ENCODE peak calls at places on chromosomes 7 and 10, in seven cellular contexts. U is astrocyte, C is lower lobe of right lung, B is vagina, X is right atrium auricular region, A is fibroblast of lung, W is heart right ventricle. R is an unnamed sample.
A peak's percentile ranks its signal among the peaks of the same experiment; 100 is the strongest.

GRCh38 chr10:44396671-44397191 is 11.8 kb upstream of the CXCL12 start:
- DNase-seq in U (no peak), C (no peak), B (peak; percentile 74), X (no peak), A (no peak), W (no peak), R (no peak)

GRCh38 chr10:11035318-11035920 is 17.7 kb downstream of the CELF2 start:
- DNase-seq in U (peak; percentile 80), C (no peak), B (no peak), X (peak; percentile 85), A (peak; percentile 82), W (no peak), R (no peak)

GRCh38 chr7:116984917-116985316 is 31.6 kb downstream of the ST7 start:
- DNase-seq in U (no peak), C (no peak), B (no peak), X (no peak), A (peak; percentile 22), W (no peak), R (no peak)

GRCh38 chr7:1931248-1931950 is 261.3 kb downstream of the ELFN1 start:
- DNase-seq in U (peak; percentile 70), C (no peak), B (no peak), X (no peak), A (peak; percentile 77), W (no peak), R (no peak)

GRCh38 chr7:130566168-130566897 is 74.4 kb downstream of the MEST start:
- DNase-seq in U (peak; percentile 82), C (no peak), B (no peak), X (peak; percentile 82), A (peak; percentile 85), W (peak; percentile 78), R (no peak)

GRCh38 chr7:106314875-106315274 is 30.1 kb upstream of the NAMPT start:
- DNase-seq in U (no peak), C (no peak), B (no peak), X (no peak), A (no peak), W (no peak), R (no peak)

GRCh38 chr7:151070573-151070960 is 10.0 kb downstream of the FASTK start:
- DNase-seq in U (no peak), C (no peak), B (no peak), X (no peak), A (no peak), W (no peak), R (peak; percentile 73)

GRCh38 chr10:127133672-127134500 is 62.5 kb downstream of the INSYN2A start:
- DNase-seq in U (no peak), C (no peak), B (no peak), X (no peak), A (no peak), W (no peak), R (no peak)

GRCh38 chr7:23712368-23713284 is 2.6 kb downstream of the STK31 start:
- DNase-seq in U (peak; percentile 38), C (no peak), B (no peak), X (no peak), A (peak; percentile 57), W (no peak), R (no peak)

GRCh38 chr7:104661575-104661974 is 333.2 kb downstream of the LHFPL3 start:
- DNase-seq in U (no peak), C (no peak), B (no peak), X (no peak), A (no peak), W (no peak), R (no peak)

GRCh38 chr10:45461034-45461433 is 87.0 kb downstream of the ALOX5 start:
- DNase-seq in U (no peak), C (no peak), B (no peak), X (no peak), A (no peak), W (no peak), R (no peak)

GRCh38 chr7:49791089-49791741 is 17.8 kb downstream of the VWC2 start:
- DNase-seq in U (no peak), C (no peak), B (no peak), X (no peak), A (no peak), W (no peak), R (no peak)

GRCh38 chr7:64559206-64559605 is 3.7 kb downstream of the ZNF680 start:
- DNase-seq in U (peak; percentile 46), C (no peak), B (no peak), X (no peak), A (peak; percentile 62), W (no peak), R (no peak)

GRCh38 chr7:95871078-95871848 is 98.9 kb downstream of the DYNC1I1 start:
- DNase-seq in U (peak; percentile 14), C (no peak), B (no peak), X (no peak), A (peak; percentile 28), W (no peak), R (no peak)

GRCh38 chr10:93435621-93436385 is 46.3 kb downstream of the MYOF start:
- DNase-seq in U (peak; percentile 75), C (no peak), B (no peak), X (no peak), A (peak; percentile 77), W (no peak), R (no peak)

GRCh38 chr7:70694909-70695803 is 436.8 kb upstream of the GALNT17 start:
- DNase-seq in U (no peak), C (no peak), B (no peak), X (no peak), A (peak; percentile 23), W (peak; percentile 29), R (peak; percentile 79)

GRCh38 chr10:60865198-60865783 is 78.7 kb downstream of the RHOBTB1 start:
- DNase-seq in U (no peak), C (no peak), B (no peak), X (no peak), A (no peak), W (no peak), R (no peak)

GRCh38 chr7:104883248-104883717 is 130.7 kb upstream of the KMT2E start:
- DNase-seq in U (no peak), C (no peak), B (no peak), X (no peak), A (peak; percentile 7), W (no peak), R (no peak)

GRCh38 chr7:1940402-1940786 is 270.3 kb downstream of the ELFN1 start:
- DNase-seq in U (peak; percentile 55), C (peak; percentile 90), B (no peak), X (peak; percentile 73), A (peak; percentile 71), W (peak; percentile 74), R (peak; percentile 89)

GRCh38 chr7:20329389-20330175 is 1.1 kb upstream of the ITGB8 start:
- DNase-seq in U (peak; percentile 75), C (peak; percentile 75), B (no peak), X (peak; percentile 66), A (peak; percentile 83), W (peak; percentile 31), R (peak; percentile 88)

GRCh38 chr10:90859321-90859751 is 1.5 kb upstream of the HTR7 start:
- DNase-seq in U (peak; percentile 84), C (no peak), B (no peak), X (no peak), A (peak; percentile 85), W (no peak), R (no peak)

GRCh38 chr7:137874390-137874789 is 27.6 kb upstream of the DGKI start:
- DNase-seq in U (peak; percentile 96), C (no peak), B (no peak), X (no peak), A (peak; percentile 96), W (no peak), R (no peak)

GRCh38 chr7:68676789-68677535 is 921.3 kb upstream of the AUTS2 start:
- DNase-seq in U (no peak), C (no peak), B (no peak), X (no peak), A (no peak), W (no peak), R (no peak)

GRCh38 chr7:41149576-41149975 is 553.3 kb downstream of the INHBA start:
- DNase-seq in U (no peak), C (no peak), B (no peak), X (no peak), A (no peak), W (no peak), R (peak; percentile 59)

GRCh38 chr7:9192969-9193368 is 759.6 kb downstream of the NXPH1 start:
- DNase-seq in U (peak; percentile 72), C (no peak), B (no peak), X (no peak), A (peak; percentile 75), W (no peak), R (no peak)

GRCh38 chr10:47099445-47099844 is 188.2 kb downstream of the PTPN20 start:
- DNase-seq in U (no peak), C (no peak), B (peak; percentile 90), X (no peak), A (no peak), W (no peak), R (no peak)

GRCh38 chr7:117682681-117683385 is 190.4 kb downstream of the CTTNBP2 start:
- DNase-seq in U (no peak), C (no peak), B (no peak), X (no peak), A (no peak), W (no peak), R (no peak)

DNA sequence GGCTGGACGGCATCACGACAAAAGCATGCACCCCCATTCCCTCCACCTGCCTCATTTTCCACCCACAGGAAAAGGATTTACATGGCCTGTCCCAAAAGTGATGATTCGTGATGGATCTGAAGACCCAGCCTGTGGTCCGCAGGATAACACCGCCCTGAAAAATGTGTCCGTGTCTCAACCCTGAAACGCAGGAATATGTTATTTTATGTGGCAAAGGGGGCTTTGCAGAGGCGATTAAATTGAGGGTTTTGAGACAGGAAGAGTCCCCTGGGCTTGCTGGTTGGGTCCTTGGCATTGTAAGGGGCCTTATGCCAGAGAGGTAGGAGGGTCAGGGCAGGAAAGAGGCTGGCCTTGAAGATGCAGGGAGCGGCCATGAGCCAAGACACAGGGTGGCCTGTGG is 80.2 kb upstream of the PPP2R2D start:
- DNase-seq in U (no peak), C (no peak), B (peak; percentile 46), X (no peak), A (no peak), W (no peak), R (no peak)
- H3K9me3 ChIP-seq in U (peaks cover 5% of the 10 kb centered on the region), C (no peaks in the 10 kb centered on the region), B (no peaks in the 10 kb centered on the region), X (no peaks in the 10 kb centered on the region), A (no peaks in the 10 kb centered on the region), W (no peaks in the 10 kb centered on the region), R (no peaks in the 10 kb centered on the region)

DNA sequence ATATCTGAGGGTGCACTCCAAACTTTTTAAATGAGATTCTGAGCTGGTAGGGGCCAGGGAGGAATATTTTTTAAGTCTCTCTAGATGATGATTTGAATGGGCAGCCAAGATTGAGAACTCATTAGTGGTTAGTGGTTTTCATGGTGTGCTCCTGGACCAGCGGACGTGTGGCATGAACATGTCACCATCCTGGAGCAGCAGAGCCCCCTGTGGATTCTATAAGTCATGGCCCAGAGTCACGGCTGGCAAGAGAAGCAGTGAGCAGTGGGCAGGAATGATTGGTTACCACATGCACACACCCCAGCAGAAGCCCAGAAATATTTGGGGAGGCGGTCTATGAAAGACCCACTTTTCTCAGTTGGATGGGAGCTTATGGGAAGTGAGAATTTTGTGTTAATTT is 21.2 kb upstream of the UCN3 start:
- DNase-seq in U (no peak), C (no peak), B (no peak), X (no peak), A (no peak), W (no peak), R (no peak)
- TF ChIP-seq CTCF in U (no peak), C (no peak), B (no peak), X (no peak), A (no peak), W (no peak), R (no peak)

GRCh38 chr10:97519342-97519741 is 20.6 kb downstream of the UBTD1 start:
- DNase-seq in U (no peak), C (no peak), B (no peak), X (no peak), A (peak; percentile 34), W (no peak), R (no peak)
- H3K27ac ChIP-seq in U (no peak overlapping the region), C (peak overlapping the region; percentile 77), B (no peak overlapping the region), X (peak overlapping the region; percentile 48), A (no peak overlapping the region), W (peak overlapping the region; percentile 21), R (no peak overlapping the region)

GRCh38 chr7:157485361-157485831 is 148.6 kb downstream of the DNAJB6 start:
- DNase-seq in U (no peak), C (no peak), B (no peak), X (no peak), A (no peak), W (no peak), R (no peak)
- H3K9me3 ChIP-seq in U (peaks cover 8% of the 10 kb centered on the region), C (no peaks in the 10 kb centered on the region), B (no peaks in the 10 kb centered on the region), X (no peaks in the 10 kb centered on the region), A (peaks cover 3% of the 10 kb centered on the region), W (no peaks in the 10 kb centered on the region), R (no peaks in the 10 kb centered on the region)

R was measured in kidney.